ENCODE peak calls at places on chromosomes 2 and 18, in four cellular contexts. C is GM06990, W is Calu3, X is prostate gland. V is an unnamed sample.

GRCh38 chr2:118686364-118686763 is 161.1 kb downstream of the EN1 start:
- DNase-seq in C (no peak), W (no peak), X (no peak), V (no peak)

GRCh38 chr2:22450831-22451230 is 934.1 kb upstream of the KLHL29 start:
- DNase-seq in C (no peak), W (peak; percentile 1), X (no peak), V (no peak)

GRCh38 chr2:11009866-11010265 is 98.1 kb downstream of the KCNF1 start:
- DNase-seq in C (no peak), W (no peak), X (no peak), V (no peak)

GRCh38 chr18:10404148-10404547 is 50.3 kb upstream of the APCDD1 start:
- DNase-seq in C (no peak), W (no peak), X (no peak), V (no peak)

GRCh38 chr2:129801575-129801974 is 177.9 kb upstream of the RAB6C start:
- DNase-seq in C (no peak), W (no peak), X (no peak), V (no peak)

GRCh38 chr2:131105950-131106801 is 1.0 kb downstream of the PLEKHB2 start:
- DNase-seq in C (peak; percentile 61), W (peak; percentile 35), X (no peak), V (peak; percentile 64)

GRCh38 chr2:84694088-84694622 is 177.9 kb downstream of the DNAH6 start:
- DNase-seq in C (no peak), W (no peak), X (no peak), V (no peak)

GRCh38 chr2:232836934-232837333 is 33.1 kb upstream of the SNORC start:
- DNase-seq in C (no peak), W (no peak), X (no peak), V (no peak)

GRCh38 chr18:41244751-41245150 is 710.3 kb upstream of the PIK3C3 start:
- DNase-seq in C (no peak), W (no peak), X (no peak), V (no peak)

GRCh38 chr2:37020212-37020886 is 54.0 kb upstream of the STRN start:
- DNase-seq in C (no peak), W (no peak), X (no peak), V (no peak)

GRCh38 chr18:23825978-23826405 is 136.7 kb downstream of the LAMA3 start:
- DNase-seq in C (no peak), W (peak; percentile 49), X (peak; percentile 90), V (no peak)

GRCh38 chr2:98280376-98281102 is 65.7 kb upstream of the CNGA3 start:
- DNase-seq in C (no peak), W (peak; percentile 39), X (no peak), V (no peak)

GRCh38 chr2:10926191-10926830 is 14.6 kb downstream of the KCNF1 start:
- DNase-seq in C (no peak), W (no peak), X (no peak), V (no peak)

GRCh38 chr2:36701391-36701795 is 4.9 kb downstream of the VIT start:
- DNase-seq in C (no peak), W (no peak), X (peak; percentile 63), V (no peak)

GRCh38 chr2:56718413-56718812 is 534.6 kb downstream of the CCDC85A start:
- DNase-seq in C (no peak), W (no peak), X (no peak), V (no peak)

GRCh38 chr2:9187620-9188214 is 18.9 kb upstream of the ASAP2 start:
- DNase-seq in C (no peak), W (no peak), X (no peak), V (no peak)

GRCh38 chr2:27281855-27282559 is at the start of gene TRIM54:
- DNase-seq in C (no peak), W (no peak), X (no peak), V (no peak)

GRCh38 chr18:80086281-80086680 is 22.8 kb upstream of the ADNP2 start:
- DNase-seq in C (no peak), W (no peak), X (no peak), V (no peak)

GRCh38 chr2:235024951-235025773 is 73.3 kb downstream of the SH3BP4 start:
- DNase-seq in C (no peak), W (no peak), X (no peak), V (no peak)

GRCh38 chr2:109168080-109168479 is 39.1 kb downstream of the SH3RF3 start:
- DNase-seq in C (no peak), W (no peak), X (no peak), V (no peak)

GRCh38 chr18:35143615-35144596 is 96.9 kb upstream of the ZNF397 start:
- DNase-seq in C (no peak), W (peak; percentile 60), X (peak; percentile 38), V (peak; percentile 45)

GRCh38 chr2:179950391-179950790 is 56.7 kb downstream of the CWC22 start:
- DNase-seq in C (no peak), W (no peak), X (no peak), V (no peak)

GRCh38 chr2:100924520-100925451 is 77.3 kb upstream of the RPL31 start:
- DNase-seq in C (peak; percentile 53), W (no peak), X (no peak), V (peak; percentile 61)

GRCh38 chr18:12631831-12632477 is 26.0 kb downstream of the SPIRE1 start:
- DNase-seq in C (no peak), W (no peak), X (no peak), V (no peak)

GRCh38 chr18:12628706-12629702 is 28.9 kb downstream of the SPIRE1 start:
- DNase-seq in C (no peak), W (no peak), X (no peak), V (no peak)

GRCh38 chr18:12625242-12625641 is 32.7 kb downstream of the SPIRE1 start:
- DNase-seq in C (no peak), W (no peak), X (no peak), V (no peak)

DNA sequence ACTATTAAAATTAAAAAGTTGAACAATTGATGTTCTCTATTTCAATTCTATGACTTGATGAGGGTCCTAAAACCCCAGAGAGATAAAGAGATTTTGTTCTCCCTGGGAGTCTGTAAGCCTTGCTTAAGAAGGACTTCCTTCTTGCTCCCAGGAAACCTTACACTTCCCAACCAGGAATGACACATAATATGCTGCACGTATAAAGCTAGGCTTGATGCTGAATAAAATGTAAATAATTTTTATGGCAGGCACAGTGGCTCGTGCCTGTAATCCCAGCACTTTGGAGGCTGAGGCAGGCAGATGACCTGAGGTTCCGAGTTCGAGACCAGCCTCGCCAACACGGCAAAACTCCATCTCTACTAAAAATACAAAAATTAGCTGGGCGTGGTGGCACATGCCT is 27.8 kb downstream of the SPIRE1 start:
- DNase-seq in C (no peak), W (no peak), X (no peak), V (no peak)
- TF ChIP-seq CTCF in C (no peak), W (no peak), X (no peak), V (no peak)

GRCh38 chr2:102848366-102848839 is 86.6 kb downstream of the TMEM182 start:
- DNase-seq in C (no peak), W (peak; percentile 86), X (no peak), V (peak; percentile 32)
- TF ChIP-seq CTCF in C (no peak), W (no peak), X (no peak), V (no peak)

DNA sequence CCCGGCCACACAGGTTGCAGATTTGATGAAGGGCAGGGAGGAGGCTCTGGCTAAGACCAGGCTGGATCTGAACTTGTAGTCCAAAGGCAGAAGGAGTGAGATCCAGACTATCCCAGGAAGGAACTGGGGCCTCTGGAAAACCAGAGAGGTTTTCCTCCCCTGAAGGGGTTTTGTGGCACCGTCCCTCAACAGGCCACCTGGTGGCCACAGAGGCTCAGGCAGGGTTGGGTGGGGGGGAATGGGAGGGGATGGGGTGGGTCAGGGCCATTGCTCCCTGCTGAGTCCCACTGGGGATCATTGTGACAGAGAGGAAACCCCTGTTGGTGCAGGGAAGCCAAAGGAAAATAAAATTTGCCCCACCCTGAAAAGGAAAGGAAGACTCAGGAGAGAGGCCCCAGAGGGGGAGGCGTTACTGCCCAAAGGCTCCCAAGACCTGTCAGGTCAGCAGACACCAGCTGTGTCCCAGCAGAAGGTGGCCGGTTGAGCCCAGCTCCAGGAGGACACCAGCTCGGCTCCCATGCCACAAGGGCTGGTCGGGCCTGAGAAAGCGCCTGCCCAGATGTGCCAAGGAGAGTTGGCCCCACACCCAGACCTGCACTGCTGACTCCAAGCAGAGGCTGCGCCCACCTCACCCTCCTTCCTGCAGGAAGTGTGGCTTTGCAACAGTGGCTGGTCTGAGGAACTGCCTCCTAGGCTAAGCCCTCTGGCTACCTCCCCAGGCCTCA is 37.3 kb upstream of the PTMA start:
- DNase-seq in C (no peak), W (no peak), X (no peak), V (no peak)
- TF ChIP-seq CTCF in C (peak; percentile 63), W (peak; percentile 72), X (no peak), V (no peak)

DNA sequence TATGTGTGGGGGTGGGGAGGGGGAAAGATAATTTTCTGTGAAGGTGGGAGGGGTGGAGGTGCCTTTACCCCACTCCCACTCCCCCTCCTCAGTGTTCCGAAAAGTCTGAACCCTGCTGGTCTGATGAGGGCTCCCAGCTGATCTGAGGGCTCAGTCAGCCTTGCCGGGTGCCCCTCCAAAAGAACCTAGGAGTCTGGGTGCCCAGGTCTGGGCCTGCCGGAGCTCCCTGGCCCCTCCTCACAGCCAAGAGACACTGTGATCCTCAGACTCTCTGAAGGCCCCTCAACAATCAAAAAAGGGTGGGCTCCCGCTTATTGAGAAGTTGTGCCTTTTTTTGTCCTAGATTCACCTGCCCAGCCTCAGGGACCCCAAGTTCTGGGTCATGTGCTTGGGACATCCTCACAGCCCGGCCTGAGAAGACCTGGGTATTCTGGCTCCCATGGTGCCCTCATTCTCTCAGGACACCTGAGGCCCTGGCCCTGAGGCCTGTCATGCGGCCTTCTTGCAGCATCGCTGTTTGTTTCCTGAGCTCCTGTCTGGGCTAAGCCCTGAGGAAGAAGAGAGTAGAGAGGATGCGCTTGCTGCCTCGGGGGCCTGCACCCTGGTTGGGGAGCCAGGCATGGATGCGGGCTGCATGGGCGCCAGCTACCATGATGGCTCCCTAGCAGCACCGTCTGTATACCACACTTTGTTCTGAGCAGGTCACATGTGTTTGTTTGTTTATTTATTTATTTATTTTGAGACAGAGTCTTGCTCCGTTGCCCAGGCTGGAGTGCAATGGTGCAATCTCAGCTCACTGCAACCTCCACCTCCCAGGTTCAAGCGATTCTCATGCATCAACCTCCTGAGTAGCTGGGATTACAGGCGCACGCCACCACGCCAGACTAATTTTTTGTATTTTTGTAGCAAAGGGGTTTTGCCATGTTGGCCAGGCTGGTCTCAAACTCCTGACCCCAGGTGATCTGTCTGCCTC is 44.0 kb downstream of the SDC1 start:
- DNase-seq in C (no peak), W (no peak), X (no peak), V (no peak)
- TF ChIP-seq CTCF in C (no peak), W (no peak), X (no peak), V (no peak)

DNA sequence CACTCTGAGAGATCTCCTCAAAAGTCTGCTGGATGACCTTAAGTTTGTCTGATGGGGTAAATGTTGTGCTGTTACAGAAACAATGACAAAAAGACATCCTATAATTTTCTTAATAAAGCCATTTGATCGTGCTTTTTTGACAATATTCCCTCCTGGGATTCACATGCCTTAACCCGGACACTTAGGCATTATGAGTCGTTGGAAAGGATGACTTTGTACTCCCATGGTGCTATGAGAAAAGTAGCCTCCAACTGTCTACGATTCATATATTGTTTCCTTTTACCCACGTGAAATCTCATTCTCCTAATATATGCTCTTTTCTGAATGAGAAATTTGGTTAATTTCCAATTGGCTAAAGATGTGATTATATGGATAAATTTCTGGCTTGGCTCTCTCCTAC is 6.1 kb upstream of the MPP4 start:
- DNase-seq in C (no peak), W (no peak), X (no peak), V (no peak)
- TF ChIP-seq CTCF in C (no peak), W (no peak), X (no peak), V (no peak)

V was measured in GM13976.